ENCODE peak calls at places on chromosomes 16 and 17, in four cellular contexts. S, A, B and P are unnamed samples.

GRCh38 chr16:50711862-50712567 is 18.6 kb downstream of the NOD2 start:
- DNase-seq in B (no peak), S (peak; percentile 68), A (peak; percentile 59), P (no peak)

GRCh38 chr16:76531236-76531635 is 254.0 kb downstream of the CNTNAP4 start:
- DNase-seq in S (no peak), A (no peak), B (no peak), P (no peak)

GRCh38 chr16:17411263-17411662 is 59.5 kb downstream of the XYLT1 start:
- DNase-seq in A (no peak), B (no peak), S (no peak), P (no peak)

GRCh38 chr17:9350083-9350482 is 225.5 kb downstream of the STX8 start:
- DNase-seq in A (no peak), S (no peak), B (no peak), P (no peak)

GRCh38 chr17:70060415-70060814 is 14.6 kb upstream of the KCNJ16 start:
- DNase-seq in A (no peak), S (no peak), B (no peak), P (no peak)

GRCh38 chr17:4806420-4806769 is 557 bp upstream of the PLD2 start:
- DNase-seq in A (no peak), S (no peak), B (no peak), P (no peak)

GRCh38 chr16:89031715-89032659 is 55.0 kb upstream of the CBFA2T3 start:
- DNase-seq in A (peak; percentile 28), B (no peak), S (peak; percentile 13), P (peak; percentile 58)

GRCh38 chr17:47719411-47720152 is 13.5 kb upstream of the TBX21 start:
- DNase-seq in S (no peak), A (no peak), B (no peak), P (no peak)

GRCh38 chr17:8158267-8159031 is 4.3 kb downstream of the VAMP2 start:
- DNase-seq in B (peak; percentile 95), A (peak; percentile 92), S (peak; percentile 91), P (peak; percentile 95)

GRCh38 chr16:24174504-24174903 is 81.6 kb upstream of the CACNG3 start:
- DNase-seq in B (no peak), S (no peak), A (no peak), P (no peak)

GRCh38 chr17:13153036-13153435 is 135.2 kb upstream of the ELAC2 start:
- DNase-seq in S (no peak), B (no peak), A (no peak), P (no peak)

GRCh38 chr17:78804777-78805176 is 22.7 kb upstream of the CYTH1 start:
- DNase-seq in S (no peak), B (no peak), A (no peak), P (no peak)

GRCh38 chr17:48294989-48295892 is 134.8 kb downstream of the SKAP1 start:
- DNase-seq in A (no peak), B (no peak), S (no peak), P (no peak)

DNA sequence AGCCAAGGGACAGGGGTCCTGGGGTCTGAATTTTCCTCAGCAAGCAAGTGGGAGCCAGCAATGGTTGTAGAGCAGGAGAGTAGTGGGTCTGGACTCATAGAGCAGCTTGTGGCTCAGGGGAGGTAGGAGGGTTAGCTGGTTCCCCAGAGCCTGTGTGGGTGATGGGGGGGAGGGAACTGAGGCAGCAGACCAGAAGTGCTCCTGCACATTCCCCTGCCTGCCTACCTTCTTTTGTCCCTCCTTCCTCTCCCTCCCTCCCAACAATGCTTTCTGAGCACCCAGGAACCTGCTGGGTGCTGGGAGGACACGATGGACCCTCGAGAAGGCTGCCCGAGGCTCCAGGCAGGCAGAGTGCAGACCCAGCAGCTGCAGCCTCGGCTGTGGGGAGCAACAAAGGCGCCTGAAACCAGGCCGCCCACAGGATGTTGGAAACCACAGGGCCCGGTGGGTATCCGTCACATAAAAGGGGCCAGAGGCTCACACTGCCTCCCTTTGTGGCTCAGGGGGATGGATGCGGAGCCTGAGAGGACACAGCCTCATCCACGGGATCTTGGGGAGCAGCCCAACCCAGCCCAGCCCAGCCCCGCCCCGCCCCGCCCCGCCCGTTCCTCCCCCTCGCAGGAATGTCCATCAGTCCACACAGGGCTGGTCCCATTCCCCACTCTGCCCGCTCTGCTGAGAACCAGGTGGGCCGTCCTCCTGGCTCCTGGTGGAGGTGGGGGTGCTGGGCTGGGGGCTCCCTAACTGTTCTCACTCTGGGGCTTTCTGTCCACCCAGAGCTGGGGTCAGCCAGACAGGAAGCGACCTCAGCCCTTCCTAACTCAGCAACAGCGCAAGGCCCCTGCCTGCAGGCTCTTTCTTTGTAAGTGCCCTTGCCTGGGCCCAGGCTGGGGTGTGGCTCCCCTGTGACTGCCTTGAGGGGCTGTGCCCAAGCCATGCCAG is 1.7 kb upstream of the NLRC3 start:
- DNase-seq in S (no peak), A (no peak), B (no peak), P (no peak)
- H3K27ac ChIP-seq in S (peak overlapping the region; percentile 86), A (no peak overlapping the region), B (no peak overlapping the region), P (no peak overlapping the region)

GRCh38 chr17:44362479-44362963 is 1.1 kb downstream of the FAM171A2 start:
- DNase-seq in A (no peak), S (peak; percentile 12), B (no peak), P (peak; percentile 62)
- TF ChIP-seq CTCF in A (no peak), S (no peak), B (no peak), P (no peak)

GRCh38 chr17:55607736-55608341 is 96.6 kb upstream of the SMIM36 start:
- DNase-seq in S (peak; percentile 40), A (peak; percentile 60), B (no peak), P (no peak)
- H3K27ac ChIP-seq in S (no peak overlapping the region), A (peak overlapping the region; percentile 44), B (no peak overlapping the region), P (no peak overlapping the region)

DNA sequence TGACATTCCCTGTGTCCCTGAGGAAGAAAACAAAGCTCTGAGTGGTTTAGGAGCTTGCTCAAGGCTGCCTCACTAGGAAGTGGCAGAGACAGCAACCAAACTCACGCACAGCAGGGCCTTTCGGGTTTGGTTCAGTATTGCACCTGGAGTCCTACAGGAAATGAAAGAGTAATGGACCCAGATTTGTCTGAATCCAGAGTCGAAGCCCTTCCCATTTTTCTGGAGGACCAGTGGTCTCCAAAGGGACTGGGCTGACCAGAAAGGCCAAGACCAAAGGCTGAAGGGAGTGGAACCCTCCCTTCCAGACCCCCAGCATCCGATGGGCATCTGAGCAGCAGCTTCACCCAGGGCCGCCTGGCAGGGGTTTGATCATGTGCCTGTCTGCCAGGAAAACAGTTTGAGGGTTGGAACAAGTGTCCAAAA is 85.5 kb upstream of the RPL38 start:
- DNase-seq in S (no peak), B (peak; percentile 62), A (no peak), P (no peak)
- TF ChIP-seq CTCF in S (no peak), B (peak; percentile 33), A (no peak), P (no peak)

GRCh38 chr17:63853260-63853659 is 10.8 kb upstream of the SMARCD2 start:
- DNase-seq in B (no peak), S (no peak), A (no peak), P (no peak)

GRCh38 chr17:63855185-63855584 is 12.7 kb upstream of the SMARCD2 start:
- DNase-seq in B (no peak), A (no peak), S (no peak), P (no peak)

GRCh38 chr17:63854709-63855108 is 12.2 kb upstream of the SMARCD2 start:
- DNase-seq in S (no peak), B (no peak), A (no peak), P (no peak)

DNA sequence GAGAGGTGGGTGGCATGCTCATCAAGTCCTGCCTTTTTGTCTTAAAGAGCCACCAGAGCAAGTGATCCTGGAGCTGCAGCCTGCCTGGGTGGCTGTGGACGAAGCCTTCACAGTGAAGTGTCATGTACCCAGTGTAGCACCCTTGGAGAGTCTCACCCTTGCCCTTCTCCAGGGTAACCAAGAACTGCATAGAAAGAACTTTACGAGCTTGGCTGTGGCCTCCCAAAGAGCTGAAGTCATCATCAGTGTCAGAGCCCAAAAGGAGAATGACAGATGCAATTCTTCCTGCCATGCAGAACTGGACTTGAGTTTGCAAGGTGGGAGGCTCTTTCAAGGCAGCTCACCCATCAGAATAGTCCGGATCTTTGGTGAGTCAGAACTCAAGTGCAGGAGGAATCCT is 14.2 kb downstream of the CSH2 start:
- DNase-seq in S (no peak), A (no peak), B (no peak), P (no peak)
- H3K27ac ChIP-seq in S (no peak overlapping the region), A (no peak overlapping the region), B (no peak overlapping the region), P (no peak overlapping the region)

GRCh38 chr17:29867643-29868181 is 62.3 kb downstream of the SSH2 start:
- DNase-seq in A (no peak), B (no peak), S (no peak), P (no peak)
- TF ChIP-seq CTCF in A (peak; percentile 29), B (peak; percentile 48), S (no peak), P (no peak)

DNA sequence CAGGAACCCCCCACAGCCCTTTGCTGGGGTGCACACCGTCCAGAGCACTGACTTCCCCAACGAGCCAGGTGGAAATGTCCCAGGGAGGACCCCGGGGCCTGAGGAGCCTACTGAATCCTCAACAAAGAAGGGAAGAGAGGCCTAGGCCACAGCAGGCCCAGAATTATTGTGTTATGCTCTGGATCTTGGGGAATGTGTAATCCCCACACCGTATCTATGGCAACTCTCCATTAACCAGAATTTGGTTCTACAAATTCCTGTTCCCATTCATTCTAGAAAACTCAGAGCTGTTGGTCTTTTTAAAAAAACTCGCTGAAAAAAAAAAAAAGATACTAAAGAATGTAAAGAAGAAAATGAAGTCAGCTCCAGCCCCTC is 69.7 kb downstream of the SREBF1 start:
- DNase-seq in B (no peak), A (no peak), S (no peak), P (no peak)
- H3K27ac ChIP-seq in B (no peak overlapping the region), A (no peak overlapping the region), S (no peak overlapping the region), P (no peak overlapping the region)